ENCODE peak calls at places on chromosomes 4 and X, in six cellular contexts. One of them, this sample, is unnamed. For H3K9me3, the result is how much of the 10 kb centered on the place peaks cover.

GRCh38 chr4:67393699-67394281 is 151.5 kb downstream of the CENPC start:
- DNase-seq in HCT116: peak
- DNase-seq in sigmoid colon: no peak
- DNase-seq in Panc1: no peak
- DNase-seq in upper lobe of left lung: no peak
- DNase-seq in K562: peak
- DNase-seq in this sample: no peak

GRCh38 chrX:34770511-34770910 is 113.4 kb upstream of the TMEM47 start:
- DNase-seq in upper lobe of left lung: no peak
- DNase-seq in Panc1: no peak
- DNase-seq in sigmoid colon: no peak
- DNase-seq in HCT116: no peak
- DNase-seq in K562: no peak
- DNase-seq in this sample: no peak

GRCh38 chr4:145930592-145930991 is 8.0 kb downstream of the ZNF827 start:
- DNase-seq in upper lobe of left lung: no peak
- DNase-seq in K562: no peak
- DNase-seq in Panc1: no peak
- DNase-seq in sigmoid colon: no peak
- DNase-seq in HCT116: no peak
- DNase-seq in this sample: no peak

GRCh38 chrX:17459008-17459407 is 84.0 kb downstream of the NHS start:
- DNase-seq in K562: no peak
- DNase-seq in sigmoid colon: peak
- DNase-seq in Panc1: no peak
- DNase-seq in upper lobe of left lung: no peak
- DNase-seq in HCT116: no peak
- DNase-seq in this sample: no peak

GRCh38 chr4:140296335-140296753 is 77.1 kb upstream of the SCOC start:
- DNase-seq in K562: no peak
- DNase-seq in HCT116: peak
- DNase-seq in Panc1: no peak
- DNase-seq in upper lobe of left lung: no peak
- DNase-seq in sigmoid colon: peak
- DNase-seq in this sample: peak

GRCh38 chr4:158170691-158171455 is 2.0 kb downstream of the GASK1B start:
- DNase-seq in upper lobe of left lung: peak
- DNase-seq in K562: peak
- DNase-seq in Panc1: no peak
- DNase-seq in sigmoid colon: peak
- DNase-seq in HCT116: no peak
- DNase-seq in this sample: peak

GRCh38 chr4:25030283-25031076 is at the start of gene LGI2:
- DNase-seq in Panc1: no peak
- DNase-seq in K562: no peak
- DNase-seq in HCT116: no peak
- DNase-seq in upper lobe of left lung: peak
- DNase-seq in sigmoid colon: peak
- DNase-seq in this sample: no peak

GRCh38 chr4:185735887-185736286 is 76.1 kb downstream of the SORBS2 start:
- DNase-seq in HCT116: no peak
- DNase-seq in Panc1: no peak
- DNase-seq in sigmoid colon: no peak
- DNase-seq in upper lobe of left lung: no peak
- DNase-seq in K562: no peak
- DNase-seq in this sample: no peak

GRCh38 chrX:102765794-102766193 is 45.3 kb downstream of the GPRASP3 start:
- DNase-seq in Panc1: no peak
- DNase-seq in sigmoid colon: peak
- DNase-seq in upper lobe of left lung: no peak
- DNase-seq in K562: no peak
- DNase-seq in HCT116: no peak
- DNase-seq in this sample: no peak

GRCh38 chrX:122835886-122836285 is 348.2 kb upstream of the GRIA3 start:
- DNase-seq in Panc1: no peak
- DNase-seq in K562: no peak
- DNase-seq in HCT116: no peak
- DNase-seq in sigmoid colon: no peak
- DNase-seq in upper lobe of left lung: no peak
- DNase-seq in this sample: no peak

GRCh38 chr4:106530816-106531215 is 162.2 kb upstream of the GIMD1 start:
- DNase-seq in sigmoid colon: no peak
- DNase-seq in HCT116: no peak
- DNase-seq in K562: no peak
- DNase-seq in Panc1: no peak
- DNase-seq in upper lobe of left lung: no peak
- DNase-seq in this sample: no peak

GRCh38 chrX:122046226-122046625 is 998.8 kb downstream of the GLUD2 start:
- DNase-seq in K562: no peak
- DNase-seq in Panc1: no peak
- DNase-seq in sigmoid colon: no peak
- DNase-seq in upper lobe of left lung: no peak
- DNase-seq in HCT116: no peak
- DNase-seq in this sample: no peak

GRCh38 chrX:136336623-136337022 is 35.9 kb downstream of the ADGRG4 start:
- DNase-seq in sigmoid colon: no peak
- DNase-seq in HCT116: peak
- DNase-seq in Panc1: no peak
- DNase-seq in K562: peak
- DNase-seq in upper lobe of left lung: no peak
- DNase-seq in this sample: no peak

GRCh38 chr4:26330186-26330787 is 9.5 kb downstream of the RBPJ start:
- DNase-seq in sigmoid colon: no peak
- DNase-seq in Panc1: no peak
- DNase-seq in upper lobe of left lung: no peak
- DNase-seq in HCT116: peak
- DNase-seq in K562: peak
- DNase-seq in this sample: no peak

GRCh38 chr4:109873791-109874514 is 26.0 kb downstream of the LRIT3 start:
- DNase-seq in upper lobe of left lung: no peak
- DNase-seq in K562: peak
- DNase-seq in sigmoid colon: no peak
- DNase-seq in HCT116: peak
- DNase-seq in Panc1: no peak
- DNase-seq in this sample: no peak

GRCh38 chr4:158193171-158193749 is 17.0 kb upstream of the TMEM144 start:
- DNase-seq in sigmoid colon: no peak
- DNase-seq in upper lobe of left lung: no peak
- DNase-seq in K562: peak
- DNase-seq in HCT116: peak
- DNase-seq in Panc1: no peak
- DNase-seq in this sample: no peak

GRCh38 chrX:150983526-150984163 is 510 bp downstream of the HMGB3 start:
- DNase-seq in Panc1: no peak
- DNase-seq in K562: no peak
- DNase-seq in upper lobe of left lung: peak
- DNase-seq in sigmoid colon: no peak
- DNase-seq in HCT116: no peak
- DNase-seq in this sample: no peak

GRCh38 chr4:6783111-6783981 is 819 bp downstream of the KIAA0232 start:
- DNase-seq in K562: peak
- DNase-seq in Panc1: no peak
- DNase-seq in upper lobe of left lung: peak
- DNase-seq in sigmoid colon: peak
- DNase-seq in HCT116: peak
- DNase-seq in this sample: peak

GRCh38 chr4:124970011-124970410 is 257.5 kb upstream of the ANKRD50 start:
- DNase-seq in K562: no peak
- DNase-seq in HCT116: no peak
- DNase-seq in upper lobe of left lung: no peak
- DNase-seq in sigmoid colon: no peak
- DNase-seq in Panc1: no peak
- DNase-seq in this sample: no peak

GRCh38 chr4:162494935-162495334 is 331.1 kb upstream of the FSTL5 start:
- DNase-seq in HCT116: no peak
- DNase-seq in sigmoid colon: no peak
- DNase-seq in upper lobe of left lung: no peak
- DNase-seq in Panc1: no peak
- DNase-seq in K562: no peak
- DNase-seq in this sample: no peak

GRCh38 chr4:171924761-171925376 is 111.7 kb downstream of the GALNTL6 start:
- DNase-seq in HCT116: no peak
- DNase-seq in Panc1: no peak
- DNase-seq in K562: no peak
- DNase-seq in upper lobe of left lung: no peak
- DNase-seq in sigmoid colon: no peak
- DNase-seq in this sample: no peak

GRCh38 chr4:76504613-76505465 is 69.8 kb downstream of the SHROOM3 start:
- DNase-seq in K562: peak
- DNase-seq in Panc1: no peak
- DNase-seq in upper lobe of left lung: no peak
- DNase-seq in HCT116: peak
- DNase-seq in sigmoid colon: no peak
- DNase-seq in this sample: no peak

GRCh38 chr4:185634066-185634652 is 98.9 kb upstream of the PDLIM3 start:
- DNase-seq in Panc1: no peak
- DNase-seq in sigmoid colon: no peak
- DNase-seq in upper lobe of left lung: no peak
- DNase-seq in HCT116: peak
- DNase-seq in K562: peak
- DNase-seq in this sample: no peak

GRCh38 chr4:139942284-139942683 is 211.7 kb downstream of the MAML3 start:
- DNase-seq in Panc1: no peak
- DNase-seq in HCT116: no peak
- DNase-seq in sigmoid colon: no peak
- DNase-seq in upper lobe of left lung: no peak
- DNase-seq in K562: peak
- DNase-seq in this sample: no peak

GRCh38 chr4:163665521-163666334 is 171.2 kb downstream of the TMA16 start:
- DNase-seq in Panc1: no peak
- DNase-seq in K562: no peak
- DNase-seq in sigmoid colon: no peak
- DNase-seq in HCT116: no peak
- DNase-seq in upper lobe of left lung: no peak
- DNase-seq in this sample: no peak

GRCh38 chr4:2788532-2789103 is 4.3 kb upstream of the SH3BP2 start:
- DNase-seq in Panc1: no peak
- DNase-seq in sigmoid colon: peak
- DNase-seq in HCT116: no peak
- DNase-seq in K562: no peak
- DNase-seq in upper lobe of left lung: peak
- DNase-seq in this sample: no peak

GRCh38 chrX:122579036-122579435 is 605.0 kb upstream of the GRIA3 start:
- DNase-seq in Panc1: no peak
- DNase-seq in sigmoid colon: no peak
- DNase-seq in K562: no peak
- DNase-seq in HCT116: no peak
- DNase-seq in upper lobe of left lung: no peak
- DNase-seq in this sample: no peak

GRCh38 chrX:121570072-121570841 is 522.8 kb downstream of the GLUD2 start:
- DNase-seq in HCT116: no peak
- DNase-seq in sigmoid colon: no peak
- DNase-seq in upper lobe of left lung: no peak
- DNase-seq in Panc1: no peak
- DNase-seq in K562: no peak
- DNase-seq in this sample: no peak

GRCh38 chr4:20271954-20272353 is 20.2 kb downstream of the SLIT2 start:
- DNase-seq in upper lobe of left lung: no peak
- DNase-seq in Panc1: no peak
- DNase-seq in HCT116: no peak
- DNase-seq in sigmoid colon: no peak
- DNase-seq in K562: no peak
- DNase-seq in this sample: no peak

GRCh38 chr4:11904117-11904535 is 475.4 kb upstream of the HS3ST1 start:
- DNase-seq in HCT116: no peak
- DNase-seq in Panc1: no peak
- DNase-seq in K562: no peak
- DNase-seq in upper lobe of left lung: no peak
- DNase-seq in sigmoid colon: no peak
- DNase-seq in this sample: no peak

GRCh38 chrX:24154490-24155034 is 5.0 kb downstream of the ZFX start:
- DNase-seq in upper lobe of left lung: no peak
- DNase-seq in K562: no peak
- DNase-seq in HCT116: no peak
- DNase-seq in Panc1: no peak
- DNase-seq in sigmoid colon: no peak
- DNase-seq in this sample: no peak
- TF ChIP-seq POLR2AphosphoS5 in upper lobe of left lung: no peak
- TF ChIP-seq POLR2AphosphoS5 in K562: no peak
- TF ChIP-seq POLR2AphosphoS5 in HCT116: no peak
- TF ChIP-seq POLR2AphosphoS5 in Panc1: no peak
- TF ChIP-seq POLR2AphosphoS5 in sigmoid colon: no peak
- TF ChIP-seq POLR2AphosphoS5 in this sample: no peak

DNA sequence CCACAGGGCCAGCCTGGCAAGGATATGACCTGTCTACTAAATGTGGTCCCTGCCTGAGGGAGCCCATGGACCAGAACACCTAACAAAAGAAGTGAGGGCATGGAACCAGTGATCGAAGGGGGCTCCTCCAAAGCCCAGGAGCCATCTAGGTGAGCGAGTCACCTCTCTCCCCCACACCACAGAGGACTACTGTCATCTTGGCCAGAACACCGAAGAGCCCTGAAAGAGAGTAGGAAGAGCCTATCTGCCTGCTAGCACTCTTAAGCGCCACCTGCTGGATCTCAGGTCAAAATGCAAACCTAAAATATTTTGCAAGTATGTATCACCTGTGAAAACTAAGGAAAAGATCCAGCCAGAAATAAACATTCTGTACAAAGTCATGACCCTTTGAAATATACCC is 137.9 kb upstream of the ZXDB start:
- DNase-seq in Panc1: peak
- DNase-seq in upper lobe of left lung: no peak
- DNase-seq in sigmoid colon: no peak
- DNase-seq in HCT116: no peak
- DNase-seq in K562: peak
- DNase-seq in this sample: no peak
- TF ChIP-seq CTCF in Panc1: peak
- TF ChIP-seq CTCF in upper lobe of left lung: peak
- TF ChIP-seq CTCF in sigmoid colon: no peak
- TF ChIP-seq CTCF in HCT116: peak
- TF ChIP-seq CTCF in K562: peak
- TF ChIP-seq CTCF in this sample: peak

GRCh38 chr4:170227928-170228327 is 138.2 kb upstream of the AADAT start:
- DNase-seq in K562: no peak
- DNase-seq in upper lobe of left lung: no peak
- DNase-seq in Panc1: no peak
- DNase-seq in sigmoid colon: no peak
- DNase-seq in HCT116: no peak
- DNase-seq in this sample: no peak
- H3K9me3 ChIP-seq in K562: under half
- H3K9me3 ChIP-seq in upper lobe of left lung: under half
- H3K9me3 ChIP-seq in Panc1: under half
- H3K9me3 ChIP-seq in sigmoid colon: under half
- H3K9me3 ChIP-seq in HCT116: under half
- H3K9me3 ChIP-seq in this sample: under half

DNA sequence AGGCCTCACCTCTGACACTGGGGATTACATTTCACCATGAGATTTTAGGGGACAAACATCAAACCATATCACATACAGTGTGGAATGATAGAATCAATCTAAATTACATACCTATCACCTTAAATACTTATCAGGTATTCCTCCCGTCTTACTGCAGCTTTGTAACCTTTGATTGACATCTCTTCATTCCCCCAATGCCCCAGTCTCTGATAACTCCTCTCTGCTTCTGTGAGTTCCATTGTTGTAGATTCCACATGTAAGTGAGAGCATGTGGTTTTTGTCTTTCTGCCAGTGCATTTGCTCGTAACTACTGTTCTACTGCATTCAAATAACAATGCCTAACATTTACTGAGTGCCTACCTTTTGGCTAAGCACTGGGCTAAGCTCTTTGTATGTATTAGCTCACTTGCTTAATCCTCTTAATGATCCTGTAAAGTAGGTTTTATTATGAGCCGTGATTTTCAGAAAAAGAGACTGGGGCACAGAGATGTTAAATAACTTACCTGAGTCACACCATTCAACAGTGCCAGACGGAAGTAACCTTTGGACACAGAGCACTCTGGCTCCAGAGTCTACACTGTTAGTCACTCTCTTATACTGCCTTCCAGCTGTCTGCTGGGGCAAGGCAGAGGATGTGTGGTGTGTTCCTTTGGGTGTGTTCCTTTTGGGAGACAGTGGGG is 63.7 kb upstream of the ESX1 start:
- DNase-seq in sigmoid colon: no peak
- DNase-seq in upper lobe of left lung: no peak
- DNase-seq in K562: no peak
- DNase-seq in HCT116: peak
- DNase-seq in Panc1: no peak
- DNase-seq in this sample: no peak
- TF ChIP-seq POLR2AphosphoS5 in sigmoid colon: no peak
- TF ChIP-seq POLR2AphosphoS5 in upper lobe of left lung: no peak
- TF ChIP-seq POLR2AphosphoS5 in K562: no peak
- TF ChIP-seq POLR2AphosphoS5 in HCT116: no peak
- TF ChIP-seq POLR2AphosphoS5 in Panc1: no peak
- TF ChIP-seq POLR2AphosphoS5 in this sample: no peak

This sample was measured in breast epithelium.